ENCODE peak calls at places on chromosomes 11 and 22, in four cellular contexts. Y is adrenal gland, N is T-helper 9 cell, S is mucosa of descending colon. I is an unnamed sample.

GRCh38 chr22:41898645-41899044 is 16.2 kb downstream of the SHISA8 start:
- DNase-seq in Y (no peak), N (no peak), S (no peak), I (no peak)

GRCh38 chr11:74714904-74715303 is 16.3 kb downstream of the CHRDL2 start:
- DNase-seq in Y (no peak), N (no peak), S (no peak), I (no peak)

GRCh38 chr11:1296287-1296686 is 13.1 kb downstream of the TOLLIP start:
- DNase-seq in Y (peak; percentile 45), N (no peak), S (no peak), I (no peak)

GRCh38 chr11:11987503-11988022 is 20.9 kb downstream of the DKK3 start:
- DNase-seq in Y (no peak), N (no peak), S (no peak), I (peak; percentile 56)

GRCh38 chr11:68016904-68017817 is 7.0 kb downstream of the ALDH3B1 start:
- DNase-seq in Y (no peak), N (no peak), S (peak; percentile 52), I (no peak)

GRCh38 chr11:132941024-132941646 is 591.2 kb downstream of the OPCML start:
- DNase-seq in Y (no peak), N (no peak), S (no peak), I (peak; percentile 2)

GRCh38 chr11:61791737-61792309 is 576 bp downstream of the TMEM258 start:
- DNase-seq in Y (peak; percentile 93), N (no peak), S (no peak), I (peak; percentile 73)

GRCh38 chr22:45429424-45429823 is 15.9 kb downstream of the RIBC2 start:
- DNase-seq in Y (no peak), N (no peak), S (no peak), I (no peak)

GRCh38 chr11:69982675-69983570 is 95.2 kb upstream of the ANO1 start:
- DNase-seq in Y (no peak), N (no peak), S (no peak), I (no peak)

GRCh38 chr11:71542856-71543743 is 5.1 kb upstream of the KRTAP5-9 start:
- DNase-seq in Y (no peak), N (no peak), S (no peak), I (no peak)

I was measured in HFF-Myc.